ENCODE peak calls at places on chromosomes 2 and 18, in nine cellular contexts. V, Y, B, T, G, I, C, M and L are unnamed samples.

GRCh38 chr2:158779621-158780020 is 15.5 kb upstream of the DAPL1 start:
- DNase-seq in B (peak; percentile 33), V (no peak), M (no peak), Y (no peak), C (no peak), I (no peak), G (no peak), T (no peak), L (no peak)

GRCh38 chr2:70145851-70146739 is 44.7 kb downstream of the C2orf42 start:
- DNase-seq in T (no peak), B (no peak), V (no peak), M (no peak), C (no peak), Y (no peak), I (no peak), G (no peak), L (no peak)

GRCh38 chr2:7620255-7620654 is 703.0 kb downstream of the RNF144A start:
- DNase-seq in G (no peak), B (no peak), M (no peak), I (no peak), T (no peak), Y (no peak), C (no peak), V (no peak), L (no peak)

GRCh38 chr18:24490545-24490944 is 30.1 kb downstream of the HRH4 start:
- DNase-seq in G (no peak), B (no peak), C (no peak), Y (no peak), V (no peak), M (no peak), T (no peak), I (peak; percentile 9), L (no peak)

GRCh38 chr2:233855345-233855744 is 1.0 kb upstream of the HJURP start:
- DNase-seq in V (no peak), M (no peak), C (no peak), I (no peak), G (no peak), Y (no peak), B (no peak), T (no peak), L (no peak)

GRCh38 chr18:50131591-50131990 is 63.4 kb downstream of the MYO5B start:
- DNase-seq in T (no peak), G (no peak), V (no peak), C (no peak), Y (no peak), M (no peak), I (no peak), B (no peak), L (no peak)

GRCh38 chr2:29749041-29749440 is 172.3 kb downstream of the ALK start:
- DNase-seq in I (no peak), T (no peak), B (no peak), G (no peak), Y (no peak), M (no peak), C (no peak), V (no peak), L (no peak)

GRCh38 chr2:97713296-97714083 is at the start of gene ZAP70:
- DNase-seq in I (no peak), Y (no peak), T (no peak), V (peak; percentile 24), B (no peak), C (no peak), M (peak; percentile 40), G (peak; percentile 65), L (no peak)

GRCh38 chr2:137981112-137981679 is 16.9 kb downstream of the HNMT start:
- DNase-seq in B (no peak), T (no peak), Y (no peak), C (no peak), M (no peak), V (no peak), I (no peak), G (no peak), L (no peak)

GRCh38 chr2:191691016-191691725 is 13.2 kb downstream of the NABP1 start:
- DNase-seq in G (no peak), T (peak; percentile 47), Y (peak; percentile 69), M (no peak), C (no peak), V (peak; percentile 81), I (peak; percentile 87), B (peak; percentile 48), L (peak; percentile 17)

GRCh38 chr2:173854840-173855239 is 110.3 kb downstream of the SP3 start:
- DNase-seq in Y (peak; percentile 55), B (peak; percentile 36), C (no peak), G (no peak), V (no peak), M (no peak), I (peak; percentile 58), T (no peak), L (peak; percentile 44)

GRCh38 chr2:159399716-159400525 is 113.4 kb upstream of the WDSUB1 start:
- DNase-seq in M (no peak), I (peak; percentile 49), V (no peak), C (no peak), Y (no peak), T (no peak), G (no peak), B (no peak), L (no peak)

GRCh38 chr2:190468814-190469569 is 60.8 kb downstream of the MFSD6 start:
- DNase-seq in I (peak; percentile 99), C (no peak), G (no peak), B (peak; percentile 90), M (peak; percentile 60), V (peak; percentile 40), T (peak; percentile 58), Y (peak; percentile 97), L (peak; percentile 43)

GRCh38 chr2:222982909-222983265 is 69.1 kb upstream of the KCNE4 start:
- DNase-seq in I (no peak), Y (no peak), G (no peak), T (no peak), V (no peak), M (no peak), B (no peak), C (no peak), L (no peak)

GRCh38 chr2:95298471-95299111 is 1.4 kb downstream of the KCNIP3 start:
- DNase-seq in M (no peak), Y (no peak), T (no peak), B (no peak), C (no peak), I (no peak), G (no peak), V (no peak), L (no peak)

GRCh38 chr18:49752095-49752457 is 61.3 kb downstream of the ACAA2 start:
- DNase-seq in M (no peak), V (no peak), C (peak; percentile 34), I (no peak), G (no peak), T (no peak), Y (no peak), B (no peak), L (no peak)

GRCh38 chr2:47073641-47074040 is 81.5 kb downstream of the STPG4 start:
- DNase-seq in C (no peak), M (no peak), T (no peak), Y (no peak), B (no peak), I (no peak), V (no peak), G (peak; percentile 77), L (no peak)

GRCh38 chr2:199219551-199219950 is 238.2 kb downstream of the SATB2 start:
- DNase-seq in C (no peak), B (no peak), T (no peak), Y (no peak), V (no peak), G (no peak), I (no peak), M (no peak), L (no peak)

GRCh38 chr18:63286926-63287325 is 32.6 kb downstream of the BCL2 start:
- DNase-seq in Y (no peak), I (no peak), V (no peak), G (no peak), M (no peak), B (no peak), T (no peak), C (no peak), L (no peak)

GRCh38 chr18:63284861-63285260 is 34.7 kb downstream of the BCL2 start:
- DNase-seq in G (peak; percentile 22), B (no peak), C (peak; percentile 38), T (no peak), M (no peak), I (no peak), V (no peak), Y (no peak), L (no peak)

GRCh38 chr18:63283305-63283704 is 36.3 kb downstream of the BCL2 start:
- DNase-seq in V (no peak), G (no peak), T (no peak), I (no peak), M (no peak), B (no peak), Y (no peak), C (no peak), L (no peak)

GRCh38 chr18:63284173-63284765 is 35.3 kb downstream of the BCL2 start:
- DNase-seq in V (no peak), G (no peak), I (no peak), T (no peak), B (no peak), Y (no peak), M (no peak), C (peak; percentile 27), L (no peak)

DNA sequence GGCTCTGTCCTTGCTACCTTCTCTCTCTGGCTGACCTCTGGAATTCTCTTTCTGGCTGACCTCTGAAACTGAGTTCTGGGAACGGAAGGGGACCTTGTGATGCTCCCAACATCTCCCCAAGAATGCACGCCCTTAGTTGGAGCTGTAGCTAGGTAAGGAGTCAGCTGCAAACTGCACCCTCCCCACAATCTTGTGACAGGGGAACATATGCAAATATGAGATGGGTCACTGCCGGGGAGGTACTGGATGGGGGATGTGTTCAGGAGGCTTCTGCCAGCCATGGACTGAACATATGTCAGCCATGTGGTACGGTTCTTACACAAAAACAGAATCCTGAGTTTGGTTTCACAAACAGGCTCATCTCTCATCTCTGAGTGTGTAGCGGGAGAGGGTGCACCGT is 34.2 kb downstream of the BCL2 start:
- DNase-seq in C (peak; percentile 40), M (no peak), B (no peak), V (no peak), G (no peak), I (no peak), Y (no peak), T (no peak), L (no peak)
- TF ChIP-seq POLR2A in C (no peak), M (no peak), B (no peak), V (no peak), G (no peak), I (no peak), Y (no peak), T (no peak), L (no peak)

GRCh38 chr2:65413106-65413505 is 19.3 kb downstream of the SPRED2 start:
- DNase-seq in G (no peak), C (no peak), B (no peak), V (no peak), M (no peak), Y (no peak), I (no peak), T (no peak), L (no peak)
- H3K27ac ChIP-seq in G (no peak overlapping the region), C (no peak overlapping the region), B (no peak overlapping the region), V (no peak overlapping the region), M (no peak overlapping the region), Y (no peak overlapping the region), I (no peak overlapping the region), T (no peak overlapping the region), L (no peak overlapping the region)

GRCh38 chr18:3248670-3249359 is 1.2 kb downstream of the MYL12A start:
- DNase-seq in M (no peak), G (no peak), Y (no peak), C (no peak), I (peak; percentile 57), T (no peak), B (no peak), V (peak; percentile 61), L (peak; percentile 57)
- TF ChIP-seq POLR2A in M (peak; percentile 75), G (no peak), Y (no peak), C (no peak), I (no peak), T (no peak), B (no peak), V (peak; percentile 50), L (peak; percentile 68)

GRCh38 chr2:201271917-201272316 is 11.6 kb downstream of the CASP8 start:
- DNase-seq in V (no peak), T (no peak), C (no peak), B (no peak), G (no peak), Y (no peak), I (no peak), M (no peak), L (no peak)
- H3K27ac ChIP-seq in V (no peak overlapping the region), T (no peak overlapping the region), C (no peak overlapping the region), B (no peak overlapping the region), G (no peak overlapping the region), Y (no peak overlapping the region), I (no peak overlapping the region), M (no peak overlapping the region), L (no peak overlapping the region)